ENCODE peak calls at places on chromosomes 6 and 20, in four cellular contexts. Z, B, X and N are unnamed samples.

GRCh38 chr20:38970302-38970701 is 8.2 kb downstream of the DHX35 start:
- DNase-seq in Z (peak; percentile 42), X (no peak), B (no peak), N (no peak)

GRCh38 chr6:77568570-77568969 is 84.3 kb upstream of the MEI4 start:
- DNase-seq in Z (no peak), B (no peak), X (no peak), N (no peak)

GRCh38 chr20:29079769-29080690 is 2177.4 kb upstream of the DEFB115 start:
- DNase-seq in X (no peak), Z (no peak), B (no peak), N (no peak)

GRCh38 chr20:54726687-54727086 is 251.3 kb downstream of the DOK5 start:
- DNase-seq in B (no peak), X (no peak), Z (no peak), N (no peak)

GRCh38 chr6:127475135-127475822 is 16.1 kb upstream of the KIAA0408 start:
- DNase-seq in Z (no peak), B (no peak), X (no peak), N (no peak)

GRCh38 chr6:93420163-93420806 is 926 bp upstream of the EPHA7 start:
- DNase-seq in X (no peak), Z (no peak), B (no peak), N (no peak)

GRCh38 chr6:142545147-142545546 is 243.3 kb downstream of the ADGRG6 start:
- DNase-seq in Z (no peak), B (no peak), X (no peak), N (no peak)

GRCh38 chr20:6678101-6678500 is 89.4 kb upstream of the BMP2 start:
- DNase-seq in B (no peak), X (no peak), Z (no peak), N (no peak)

GRCh38 chr20:49790077-49790798 is 22.4 kb upstream of the SLC9A8 start:
- DNase-seq in Z (no peak), X (peak; percentile 52), B (no peak), N (no peak)

GRCh38 chr6:53067799-53068442 is 2.7 kb downstream of the FBXO9 start:
- DNase-seq in B (no peak), X (no peak), Z (no peak), N (no peak)

GRCh38 chr20:36574278-36575065 is 1.1 kb downstream of the TGIF2 start:
- DNase-seq in X (peak; percentile 85), B (peak; percentile 48), Z (no peak), N (peak; percentile 89)
- TF ChIP-seq POLR2A in X (peak; percentile 26), B (peak; percentile 58), Z (no peak), N (no peak)

DNA sequence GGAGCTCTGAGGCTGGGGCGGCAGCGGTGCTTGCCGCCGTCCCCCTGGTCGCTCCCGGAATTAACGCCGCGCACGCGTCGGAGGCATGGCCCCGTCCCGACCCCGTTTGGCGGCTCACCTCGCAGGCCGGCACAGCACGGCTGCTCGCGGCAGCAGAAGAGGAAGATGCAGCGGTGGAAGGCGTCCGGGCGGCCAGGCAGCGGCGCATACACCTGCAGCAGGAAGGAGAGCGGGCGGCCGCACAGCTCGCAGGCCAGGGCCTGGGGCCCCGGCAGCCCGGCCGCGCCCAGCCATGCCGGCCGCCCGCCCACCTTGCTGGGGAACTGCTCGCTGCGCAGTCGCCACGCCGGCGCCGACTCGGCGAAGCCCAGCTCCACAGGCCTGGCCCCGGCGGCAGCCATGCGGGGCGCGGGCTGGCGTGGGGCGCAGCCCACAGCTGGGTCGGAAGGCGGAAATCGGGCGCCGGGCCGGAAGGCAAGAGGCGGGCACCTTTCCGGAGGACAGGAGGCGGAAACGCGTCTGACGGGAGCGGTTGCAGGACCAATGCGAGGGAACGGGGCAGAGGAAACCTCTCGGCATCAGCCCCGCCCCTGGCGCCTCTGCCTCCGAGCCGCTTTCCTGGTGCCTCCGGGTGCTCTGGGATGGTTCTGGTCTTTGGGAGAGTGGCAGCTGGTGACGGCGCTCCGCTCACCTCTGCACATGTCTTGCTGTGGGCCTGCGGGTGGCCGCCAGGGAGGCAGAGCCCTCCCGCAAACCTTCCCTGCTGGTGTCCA is at the start of gene PDCD2:
- DNase-seq in B (peak; percentile 89), X (peak; percentile 89), Z (peak; percentile 85), N (peak; percentile 99)
- TF ChIP-seq POLR2A in B (peak; percentile 95), X (no peak), Z (peak; percentile 77), N (no peak)

GRCh38 chr6:107488174-107488874 is 1.6 kb upstream of the SOBP start:
- DNase-seq in B (no peak), Z (no peak), X (no peak), N (no peak)

GRCh38 chr6:107489636-107490567 is at the start of gene SOBP:
- DNase-seq in B (peak; percentile 41), X (peak; percentile 73), Z (no peak), N (peak; percentile 84)

GRCh38 chr6:107490568-107491058 is 696 bp downstream of the SOBP start:
- DNase-seq in Z (no peak), X (peak; percentile 25), B (peak; percentile 17), N (no peak)

GRCh38 chr6:107491059-107491609 is 1.2 kb downstream of the SOBP start:
- DNase-seq in B (peak; percentile 14), Z (no peak), X (peak; percentile 65), N (peak; percentile 80)

DNA sequence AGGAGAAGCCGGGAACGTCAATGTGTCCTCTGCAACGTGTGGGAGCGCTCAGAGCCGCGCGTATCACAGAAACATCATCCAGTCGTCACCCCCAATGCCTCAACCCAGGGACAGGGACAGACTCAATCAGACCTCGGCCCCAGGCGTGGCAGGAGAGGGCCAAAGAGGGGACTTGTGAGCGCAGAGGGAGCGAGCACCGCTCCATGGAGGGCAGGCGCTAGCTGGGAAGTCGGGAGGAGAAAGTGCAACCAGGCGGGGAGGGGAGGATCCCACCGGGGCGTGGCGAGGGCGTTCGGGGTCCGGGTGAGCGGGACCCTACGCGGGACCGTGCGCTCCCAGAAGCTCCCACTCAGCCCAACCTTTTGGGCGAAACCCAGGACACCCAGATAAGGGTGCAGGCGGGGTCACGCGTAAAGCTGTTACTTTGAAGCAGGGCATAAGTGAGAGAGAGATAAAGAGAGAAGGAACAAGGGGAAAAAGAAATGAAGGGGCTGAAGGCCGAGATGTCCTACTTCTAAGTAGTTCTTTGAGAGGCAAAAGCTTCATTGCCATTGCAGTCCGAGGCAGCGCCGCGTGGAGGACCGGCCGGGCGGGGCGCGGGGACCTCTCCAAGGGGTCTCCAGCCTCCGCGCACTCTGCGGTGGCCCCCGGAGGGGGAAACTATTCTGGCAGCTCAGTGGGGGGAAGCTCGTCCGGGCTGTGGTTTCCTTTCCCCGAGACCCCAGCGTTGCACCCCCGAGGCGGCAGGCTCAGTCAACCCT is 862 bp upstream of the SOBP start:
- DNase-seq in B (peak; percentile 27), X (peak; percentile 26), Z (no peak), N (peak; percentile 79)
- TF ChIP-seq POLR2A in B (no peak), X (no peak), Z (no peak), N (no peak)

GRCh38 chr20:59040682-59041081 is 1.9 kb downstream of the PRELID3B start:
- DNase-seq in X (no peak), Z (no peak), B (no peak), N (no peak)
- TF ChIP-seq POLR2A in X (no peak), Z (no peak), B (no peak), N (no peak)

GRCh38 chr6:30682181-30683117 is 4.0 kb downstream of the PPP1R18 start:
- DNase-seq in Z (peak; percentile 48), B (peak; percentile 87), X (peak; percentile 94), N (peak; percentile 99)
- TF ChIP-seq POLR2A in Z (peak; percentile 10), B (peak; percentile 68), X (peak; percentile 66), N (no peak)

GRCh38 chr20:63501818-63502670 is 3.2 kb upstream of the EEF1A2 start:
- DNase-seq in X (no peak), B (no peak), Z (no peak), N (no peak)
- TF ChIP-seq POLR2A in X (no peak), B (no peak), Z (no peak), N (no peak)

GRCh38 chr6:43931201-43931600 is 161.2 kb downstream of the VEGFA start:
- DNase-seq in Z (no peak), B (no peak), X (no peak), N (peak; percentile 19)

GRCh38 chr6:43932259-43932900 is 162.4 kb downstream of the VEGFA start:
- DNase-seq in Z (no peak), X (no peak), B (no peak), N (peak; percentile 41)

GRCh38 chr6:43933111-43933885 is 163.3 kb downstream of the VEGFA start:
- DNase-seq in X (peak; percentile 59), B (no peak), Z (no peak), N (peak; percentile 54)

GRCh38 chr6:43929511-43929910 is 159.5 kb downstream of the VEGFA start:
- DNase-seq in Z (no peak), X (no peak), B (no peak), N (peak; percentile 25)

DNA sequence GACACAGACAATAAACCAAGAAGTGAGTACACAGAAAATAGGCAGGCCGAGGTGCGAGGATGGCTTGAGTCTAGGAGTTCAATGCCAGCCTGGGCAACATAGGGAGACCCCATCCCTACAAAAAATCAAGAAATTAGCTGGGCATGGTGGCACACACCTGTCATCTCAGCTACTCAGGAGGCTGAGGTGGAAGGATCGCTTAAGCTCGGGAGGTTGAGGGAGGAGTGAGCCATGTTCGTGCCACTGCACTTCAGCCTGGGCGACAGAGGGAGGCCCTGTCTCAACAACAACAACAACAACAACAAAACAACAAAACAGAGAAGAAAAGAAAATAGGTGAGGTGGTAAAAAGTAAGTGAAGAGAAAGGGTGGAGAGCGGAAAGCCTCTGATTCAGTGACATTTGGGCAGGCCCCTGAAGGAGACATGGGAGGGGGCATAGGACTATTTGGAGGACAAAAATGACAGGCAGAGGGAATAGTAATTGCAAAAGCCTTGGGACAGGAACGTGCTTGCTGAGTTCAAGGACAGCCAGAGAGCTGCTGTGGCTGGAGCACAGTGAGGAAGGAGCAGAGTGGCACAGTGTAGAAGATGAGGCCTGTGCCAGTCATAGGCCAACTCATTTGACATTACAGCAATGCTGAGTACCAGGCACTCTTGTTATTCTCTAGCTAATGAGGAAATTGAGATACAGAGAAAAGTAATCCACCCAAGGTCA is 160.6 kb downstream of the VEGFA start:
- DNase-seq in B (no peak), Z (no peak), X (no peak), N (peak; percentile 11)
- TF ChIP-seq POLR2A in B (no peak), Z (no peak), X (no peak), N (no peak)

GRCh38 chr6:16278750-16279149 is 40.4 kb downstream of the GMPR start:
- DNase-seq in B (no peak), Z (no peak), X (no peak), N (peak; percentile 68)

GRCh38 chr6:16278048-16278724 is 39.8 kb downstream of the GMPR start:
- DNase-seq in B (no peak), Z (peak; percentile 28), X (no peak), N (no peak)

GRCh38 chr6:16275230-16275574 is 36.8 kb downstream of the GMPR start:
- DNase-seq in Z (no peak), X (no peak), B (no peak), N (no peak)

GRCh38 chr6:16274519-16275229 is 36.3 kb downstream of the GMPR start:
- DNase-seq in B (no peak), X (no peak), Z (no peak), N (no peak)

GRCh38 chr6:16276991-16277981 is 38.9 kb downstream of the GMPR start:
- DNase-seq in X (peak; percentile 59), Z (peak; percentile 96), B (no peak), N (no peak)
- TF ChIP-seq POLR2A in X (no peak), Z (no peak), B (no peak), N (no peak)